ENCODE peak calls at places on chromosomes 12 and 14, in six cellular contexts. Y is Panc1; K is stimulated activated CD4-positive, alpha-beta T cell treated with anti-CD3 and anti-CD28 coated beads, Interleukin-4, amount 100 ng/mL, for 24 hours; V is A172; R is ELR; S is effector memory CD4-positive, alpha-beta T cell. J is an unnamed sample.

GRCh38 chr14:90460136-90460535 is 63.3 kb downstream of the CALM1 start:
- DNase-seq in Y (no peak), K (no peak), V (no peak), R (no peak), S (no peak), J (no peak)

GRCh38 chr14:74085828-74086227 is 1.1 kb downstream of the LIN52 start:
- DNase-seq in Y (no peak), K (no peak), V (no peak), R (peak; percentile 28), S (no peak), J (no peak)

GRCh38 chr14:61437383-61437782 is 116.0 kb downstream of the PRKCH start:
- DNase-seq in Y (no peak), K (no peak), V (no peak), R (no peak), S (no peak), J (no peak)

GRCh38 chr14:52125885-52126284 is 57.0 kb upstream of the NID2 start:
- DNase-seq in Y (no peak), K (no peak), V (no peak), R (no peak), S (no peak), J (no peak)

GRCh38 chr14:50067723-50068495 is 48.5 kb downstream of the VCPKMT start:
- DNase-seq in Y (no peak), K (no peak), V (peak; percentile 69), R (peak; percentile 58), S (no peak), J (no peak)

GRCh38 chr12:46414591-46415268 is 42.2 kb upstream of the SLC38A2 start:
- DNase-seq in Y (no peak), K (no peak), V (no peak), R (no peak), S (no peak), J (no peak)

GRCh38 chr14:65832431-65833253 is 420.1 kb downstream of the FUT8 start:
- DNase-seq in Y (no peak), K (no peak), V (peak; percentile 10), R (peak; percentile 40), S (no peak), J (no peak)

GRCh38 chr12:54522213-54522612 is 24.7 kb downstream of the NCKAP1L start:
- DNase-seq in Y (no peak), K (peak; percentile 23), V (no peak), R (peak; percentile 42), S (no peak), J (no peak)

GRCh38 chr14:29410581-29410980 is 517.1 kb downstream of the PRKD1 start:
- DNase-seq in Y (no peak), K (no peak), V (no peak), R (no peak), S (no peak), J (no peak)